ENCODE peak calls at places on chromosomes 16 and 17, in five cellular contexts. C is HFF-Myc, L is GM20000, V is dorsolateral prefrontal cortex, I is type B pancreatic cell. J is an unnamed sample.

GRCh38 chr17:47776330-47777197 is 43.5 kb downstream of the TBX21 start:
- DNase-seq in L (peak), I (no peak), C (peak), V (no peak), J (peak)

GRCh38 chr17:16040710-16041251 is 41.2 kb downstream of the TTC19 start:
- DNase-seq in I (no peak), V (no peak), C (no peak), L (no peak), J (no peak)

GRCh38 chr17:1931759-1932579 is 93.2 kb downstream of the RTN4RL1 start:
- DNase-seq in L (no peak), C (no peak), V (peak), I (no peak), J (no peak)

GRCh38 chr16:70740174-70740918 is 54.5 kb upstream of the MTSS2 start:
- DNase-seq in C (no peak), L (no peak), I (no peak), V (no peak), J (no peak)

GRCh38 chr17:82963104-82963950 is 116.1 kb upstream of the METRNL start:
- DNase-seq in L (peak), C (peak), V (peak), I (peak), J (peak)

GRCh38 chr17:28001149-28001548 is 41.3 kb upstream of the NLK start:
- DNase-seq in C (no peak), L (no peak), I (no peak), V (no peak), J (no peak)

GRCh38 chr17:11369570-11369969 is 128.6 kb downstream of the SHISA6 start:
- DNase-seq in C (no peak), I (no peak), L (no peak), V (no peak), J (no peak)

GRCh38 chr17:63325885-63326284 is 120.2 kb downstream of the CYB561 start:
- DNase-seq in I (no peak), L (no peak), C (no peak), V (no peak), J (no peak)

GRCh38 chr16:82761236-82761635 is 134.5 kb downstream of the CDH13 start:
- DNase-seq in L (no peak), I (no peak), C (no peak), V (peak), J (no peak)

GRCh38 chr17:67833134-67833533 is 7.8 kb downstream of the BPTF start:
- DNase-seq in C (no peak), V (no peak), L (no peak), I (no peak), J (no peak)

GRCh38 chr16:5709889-5710288 is 612.3 kb upstream of the EEF2KMT start:
- DNase-seq in I (no peak), L (no peak), C (no peak), V (no peak), J (peak)

GRCh38 chr17:77959216-77959925 is 868 bp downstream of the TNRC6C start:
- DNase-seq in I (no peak), L (peak), V (no peak), C (no peak), J (no peak)

GRCh38 chr17:75573994-75574393 is 13.6 kb upstream of the MYO15B start:
- DNase-seq in I (no peak), C (no peak), L (no peak), V (no peak), J (no peak)

GRCh38 chr16:35173295-35173694 is 1713.9 kb downstream of the TP53TG3F start:
- DNase-seq in L (no peak), V (no peak), I (peak), C (no peak), J (no peak)

GRCh38 chr17:45138911-45139532 is 3.5 kb downstream of the ACBD4 start:
- DNase-seq in I (no peak), C (no peak), V (no peak), L (no peak), J (no peak)

GRCh38 chr17:34173221-34173620 is 81.9 kb upstream of the CCL2 start:
- DNase-seq in L (no peak), V (no peak), I (no peak), C (no peak), J (no peak)

GRCh38 chr16:84947022-84947421 is 64.3 kb downstream of the ZDHHC7 start:
- DNase-seq in V (no peak), I (no peak), C (no peak), L (no peak), J (no peak)

GRCh38 chr16:72829846-72830620 is 217.9 kb downstream of the ZFHX3 start:
- DNase-seq in I (no peak), L (no peak), C (no peak), V (no peak), J (no peak)

GRCh38 chr17:1182831-1183578 is 3.2 kb upstream of the ABR start:
- DNase-seq in L (no peak), I (no peak), V (no peak), C (no peak), J (no peak)

GRCh38 chr17:56178203-56178602 is 24.9 kb downstream of the ANKFN1 start:
- DNase-seq in V (no peak), I (no peak), C (no peak), L (no peak), J (no peak)

GRCh38 chr16:77234611-77235010 is 35.4 kb downstream of the SYCE1L start:
- DNase-seq in C (no peak), L (no peak), I (no peak), V (no peak), J (no peak)

GRCh38 chr16:12998376-12999085 is 97.1 kb downstream of the SHISA9 start:
- DNase-seq in I (no peak), V (no peak), L (no peak), C (no peak), J (no peak)

GRCh38 chr16:65414284-65414984 is 292.6 kb upstream of the CDH11 start:
- DNase-seq in C (peak), V (no peak), I (no peak), L (no peak), J (no peak)

GRCh38 chr16:86697715-86698114 is 119.4 kb downstream of the FOXL1 start:
- DNase-seq in C (peak), I (no peak), L (no peak), V (no peak), J (no peak)

GRCh38 chr17:28849281-28849680 is 5.5 kb upstream of the ERAL1 start:
- DNase-seq in V (no peak), C (no peak), I (no peak), L (no peak), J (no peak)

GRCh38 chr16:56388209-56388608 is 37.1 kb downstream of the AMFR start:
- DNase-seq in C (no peak), V (no peak), L (no peak), I (no peak), J (no peak)

GRCh38 chr16:27314161-27314723 is 468 bp downstream of the IL4R start:
- DNase-seq in V (no peak), C (peak), L (peak), I (no peak), J (peak)

DNA sequence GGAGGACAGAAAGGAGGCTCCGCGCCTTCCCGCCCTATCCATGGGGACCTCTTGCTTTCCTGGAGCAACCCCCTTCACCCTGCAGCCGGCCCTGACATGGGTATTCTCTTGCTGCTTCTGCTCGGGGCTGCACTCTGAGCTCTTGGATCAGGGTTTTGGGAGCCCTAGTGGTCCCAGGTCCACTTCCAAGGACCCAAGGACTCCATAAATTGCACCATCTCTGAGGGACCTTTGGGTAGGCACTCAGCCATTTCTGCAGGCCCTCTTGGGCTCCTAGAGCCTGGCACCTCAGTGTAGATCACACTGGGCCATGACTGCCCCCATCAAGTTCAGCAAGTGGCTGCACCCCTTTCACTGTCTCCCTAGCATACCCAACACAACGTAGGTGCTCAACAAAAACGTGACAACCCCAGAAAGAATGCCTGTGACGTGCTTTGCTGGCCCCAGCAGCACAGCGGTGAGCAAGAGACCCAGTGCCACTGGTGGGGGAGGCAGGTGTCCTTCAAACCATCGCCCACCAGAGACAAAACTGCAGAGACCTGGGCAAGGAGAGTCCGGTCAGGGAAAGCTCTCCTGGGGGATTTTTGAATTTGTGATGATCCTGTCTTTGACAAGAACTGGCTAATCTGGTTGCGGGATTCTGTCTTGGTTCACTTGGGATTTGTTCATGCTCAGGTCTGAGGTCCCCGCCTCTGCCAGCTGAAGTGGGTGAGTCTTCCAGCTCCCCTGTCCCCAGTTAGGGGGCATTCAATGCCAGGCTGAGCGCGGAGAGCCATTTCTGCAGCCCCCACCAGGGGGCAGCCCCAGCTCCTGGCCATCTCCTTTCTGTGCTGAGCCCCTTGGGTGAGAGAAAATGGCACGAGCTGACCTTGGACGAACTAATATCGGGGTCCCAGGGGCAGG is 2.5 kb upstream of the RAB11FIP4 start:
- DNase-seq in I (peak), V (no peak), C (no peak), L (peak), J (peak)
- TF ChIP-seq CTCF in I (peak), V (peak), C (peak), L (peak), J (peak)

GRCh38 chr16:11345040-11345862 is at the start of gene RMI2:
- DNase-seq in L (peak), V (peak), C (peak), I (peak), J (peak)
- TF ChIP-seq CTCF in L (no peak), V (no peak), C (no peak), I (peak), J (peak)

GRCh38 chr17:73057196-73057595 is 35.3 kb downstream of the SLC39A11 start:
- DNase-seq in I (no peak), C (no peak), L (no peak), V (no peak), J (no peak)

GRCh38 chr17:73052923-73053322 is 39.6 kb downstream of the SLC39A11 start:
- DNase-seq in L (no peak), C (no peak), I (no peak), V (no peak), J (no peak)

GRCh38 chr17:73062726-73063125 is 29.8 kb downstream of the SLC39A11 start:
- DNase-seq in I (no peak), C (no peak), L (no peak), V (no peak), J (no peak)

DNA sequence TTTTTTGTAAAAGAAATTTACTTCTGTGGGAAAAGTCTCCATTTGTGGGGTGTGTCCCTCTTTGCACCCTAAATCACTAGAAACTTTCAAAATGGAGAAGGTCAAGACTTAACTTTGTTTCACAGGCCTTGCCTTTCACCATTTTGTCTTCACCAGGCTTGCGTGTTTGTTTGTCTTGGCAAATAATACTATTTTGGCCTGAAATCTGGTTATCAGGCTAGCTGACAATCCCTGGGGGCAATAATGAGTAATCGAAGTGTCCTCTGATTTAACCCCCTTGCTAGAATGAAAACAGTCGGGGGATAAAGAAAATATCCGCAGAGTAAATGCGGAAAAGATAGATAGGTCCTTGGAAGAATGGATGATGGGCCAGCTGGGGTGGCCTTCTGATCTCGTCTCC is 34.5 kb downstream of the SLC39A11 start:
- DNase-seq in L (no peak), C (no peak), I (no peak), V (no peak), J (no peak)
- TF ChIP-seq CTCF in L (no peak), C (no peak), I (no peak), V (no peak), J (no peak)

DNA sequence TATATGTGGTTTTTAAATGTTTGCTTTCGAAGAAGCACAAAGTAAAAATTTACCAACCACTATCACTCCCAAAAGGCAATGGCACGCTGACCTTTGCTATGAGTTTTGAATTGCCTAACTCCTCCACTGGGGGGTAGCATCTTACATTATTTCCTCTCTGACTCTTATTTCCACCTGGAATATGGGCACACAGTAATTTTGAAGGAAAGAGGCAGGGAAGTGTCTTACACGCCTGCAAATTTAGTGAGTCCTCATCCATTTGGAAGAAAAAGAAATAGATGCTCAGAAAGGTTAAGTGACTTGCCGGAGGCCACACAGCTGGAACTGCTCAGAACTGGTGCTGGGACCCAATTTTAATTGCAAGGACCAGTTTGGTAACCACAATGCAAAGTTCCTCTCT is 29.9 kb upstream of the IRX6 start:
- DNase-seq in L (no peak), I (no peak), C (no peak), V (no peak), J (no peak)
- TF ChIP-seq CTCF in L (no peak), I (peak), C (peak), V (no peak), J (peak)

GRCh38 chr16:2056077-2056476 is 8.3 kb downstream of the TSC2 start:
- DNase-seq in V (no peak), L (no peak), C (no peak), I (no peak), J (no peak)
- TF ChIP-seq CTCF in V (no peak), L (no peak), C (peak), I (no peak), J (no peak)

DNA sequence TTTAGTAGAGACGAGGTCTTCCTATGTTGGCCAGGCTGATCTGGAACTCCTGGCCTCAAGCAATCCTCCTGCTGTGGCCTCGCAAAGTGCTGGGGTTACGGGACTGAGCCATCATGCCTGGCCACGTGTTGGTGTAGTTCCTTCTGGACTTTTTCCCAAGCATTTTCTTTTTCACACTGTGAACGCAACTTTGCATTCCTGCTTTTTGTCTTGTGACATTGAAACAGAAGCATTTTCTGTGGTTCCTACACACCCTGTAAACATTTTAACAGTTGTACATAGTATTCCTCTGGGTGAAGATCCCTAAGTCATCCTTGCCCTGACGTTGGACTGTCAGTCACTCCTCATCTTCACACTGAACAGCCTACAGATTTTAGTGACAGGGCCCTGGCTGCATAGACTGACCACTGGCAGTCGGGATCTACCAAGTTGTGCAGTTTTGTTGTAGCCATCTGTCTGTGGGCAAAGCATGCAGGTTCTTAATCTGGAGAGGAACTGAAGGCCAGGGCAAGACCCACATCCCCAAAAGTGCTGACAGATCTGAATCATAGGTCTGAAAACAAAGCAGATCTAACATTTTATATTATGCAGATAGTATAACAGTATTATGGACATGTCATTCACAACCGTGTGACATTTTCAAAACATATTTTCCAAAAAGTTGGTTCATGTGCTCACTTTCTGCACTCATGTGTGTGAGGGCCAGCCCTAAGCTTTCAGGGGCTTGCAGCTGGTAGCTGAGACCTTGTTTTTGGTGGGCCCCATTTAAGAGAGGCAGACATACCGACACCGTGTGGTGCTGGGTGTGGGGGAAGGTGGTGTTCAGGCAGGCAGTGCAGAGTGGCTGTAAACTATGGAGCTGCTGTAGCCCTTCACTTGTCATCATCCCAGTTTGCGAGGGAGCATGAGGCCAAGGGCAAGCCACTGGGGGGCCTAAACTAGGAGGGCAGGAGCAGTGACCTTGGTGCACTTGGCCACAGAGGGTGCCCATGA is 59.9 kb downstream of the EPN2 start:
- DNase-seq in C (no peak), I (no peak), L (no peak), V (no peak), J (no peak)
- TF ChIP-seq CTCF in C (no peak), I (no peak), L (no peak), V (no peak), J (no peak)

DNA sequence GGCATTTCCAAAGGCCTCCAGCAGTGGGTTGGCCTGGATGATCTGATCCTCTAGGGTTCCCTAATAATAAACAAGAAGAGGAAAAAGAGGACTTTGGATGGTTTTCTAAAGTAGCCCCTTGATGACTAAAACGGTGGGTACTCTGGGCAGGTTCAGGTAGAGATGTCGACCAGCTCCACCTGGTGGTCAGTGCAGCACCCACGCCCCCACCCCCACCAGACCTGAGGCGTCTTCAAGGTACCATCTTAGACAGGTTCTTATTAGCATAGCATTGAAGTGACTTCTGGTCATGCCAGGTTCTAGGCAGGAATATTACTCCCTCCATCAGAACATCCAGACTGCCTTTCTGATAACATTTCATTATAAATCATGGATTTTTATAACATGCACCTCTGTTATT is 15.0 kb downstream of the MYH13 start:
- DNase-seq in V (no peak), I (no peak), C (no peak), L (peak), J (no peak)
- TF ChIP-seq CTCF in V (peak), I (peak), C (peak), L (peak), J (peak)

GRCh38 chr16:47459603-47460002 is 1.3 kb downstream of the ITFG1 start:
- DNase-seq in L (no peak), C (no peak), I (no peak), V (no peak), J (no peak)

GRCh38 chr16:47460301-47460754 is 535 bp downstream of the ITFG1 start:
- DNase-seq in I (no peak), V (no peak), C (no peak), L (no peak), J (no peak)

GRCh38 chr16:47461598-47462266 is 601 bp downstream of the PHKB start:
- DNase-seq in L (peak), I (no peak), V (no peak), C (no peak), J (peak)

GRCh38 chr16:47458331-47458730 is 2.5 kb downstream of the ITFG1 start:
- DNase-seq in L (no peak), V (no peak), C (no peak), I (no peak), J (no peak)

GRCh38 chr16:47460755-47461597 is at the start of the genes ITFG1 and PHKB:
- DNase-seq in V (peak), L (peak), C (peak), I (peak), J (peak)
- TF ChIP-seq CTCF in V (no peak), L (no peak), C (no peak), I (peak), J (no peak)

J was measured in neural crest cell.